ENCODE peak calls at places on chromosomes 5 and 9, in seven cellular contexts. C is activated naive CD8-positive, alpha-beta T cell treated with anti-CD3 and anti-CD28 coated beads, Interleukin-2, amount 10 ng/mL, durations not matched to agents 7 days and 5 days; E is naive thymus-derived CD4-positive, alpha-beta T cell; J is gastrocnemius medialis; S is right cardiac atrium; P is activated T-cell treated with anti-CD3 and anti-CD28 coated beads, Interleukin-2, amount 50 U/mL, for 4 hours; O is lower lobe of right lung. Y is an unnamed sample.

GRCh38 chr9:8553444-8553843 is 753.9 kb upstream of the DMAC1 start:
- ATAC-seq in C (no peak), E (no peak), J (no peak), S (no peak), P (no peak), O (no peak), Y (no peak)

GRCh38 chr5:134195666-134196065 is 18.9 kb upstream of the SKP1 start:
- ATAC-seq in C (no peak), E (no peak), J (no peak), S (no peak), P (no peak), O (no peak), Y (no peak)

GRCh38 chr5:29122306-29122705 is 2071.2 kb upstream of the CDH6 start:
- ATAC-seq in C (no peak), E (no peak), J (no peak), S (no peak), P (no peak), O (no peak), Y (no peak)

GRCh38 chr9:93299418-93300174 is 115.7 kb downstream of the WNK2 start:
- ATAC-seq in C (no peak), E (no peak), J (peak), S (peak), P (no peak), O (no peak), Y (no peak)

GRCh38 chr5:107578051-107578635 is 92.6 kb downstream of the EFNA5 start:
- ATAC-seq in C (no peak), E (no peak), J (no peak), S (peak), P (no peak), O (no peak), Y (no peak)

GRCh38 chr9:125332527-125332926 is 70.9 kb downstream of the GAPVD1 start:
- ATAC-seq in C (peak), E (no peak), J (peak), S (no peak), P (peak), O (no peak), Y (peak)

GRCh38 chr9:104906441-104907277 is 21.3 kb downstream of the ABCA1 start:
- ATAC-seq in C (no peak), E (no peak), J (peak), S (peak), P (no peak), O (peak), Y (no peak)

GRCh38 chr9:120928015-120928719 is 1.6 kb upstream of the TRAF1 start:
- ATAC-seq in C (no peak), E (no peak), J (no peak), S (peak), P (no peak), O (peak), Y (no peak)

GRCh38 chr5:89117131-89117644 is 234.2 kb upstream of the MEF2C start:
- ATAC-seq in C (no peak), E (no peak), J (no peak), S (no peak), P (no peak), O (no peak), Y (no peak)

GRCh38 chr5:142845402-142845901 is 75.3 kb downstream of the ARHGAP26 start:
- ATAC-seq in C (peak), E (peak), J (peak), S (peak), P (no peak), O (peak), Y (no peak)

GRCh38 chr5:58207076-58207475 is 252.8 kb downstream of the PLK2 start:
- ATAC-seq in C (no peak), E (no peak), J (no peak), S (no peak), P (no peak), O (no peak), Y (no peak)

GRCh38 chr5:124951676-124952075 is 205.2 kb upstream of the ZNF608 start:
- ATAC-seq in C (no peak), E (peak), J (no peak), S (no peak), P (no peak), O (no peak), Y (no peak)

GRCh38 chr9:131744171-131744714 is 4.4 kb upstream of the RAPGEF1 start:
- ATAC-seq in C (peak), E (peak), J (no peak), S (no peak), P (no peak), O (no peak), Y (peak)